ENCODE peak calls at places on chromosomes 6 and 20, in five cellular contexts. W, Y, H, S and C are unnamed samples.

GRCh38 chr6:163415176-163415619 is 680 bp downstream of the QKI start:
- DNase-seq in W (no peak), Y (peak; percentile 40), H (no peak), S (no peak), C (no peak)

GRCh38 chr6:15401769-15402250 is 155.9 kb downstream of the JARID2 start:
- DNase-seq in W (no peak), Y (no peak), H (peak; percentile 67), S (no peak), C (no peak)

GRCh38 chr6:109303647-109304283 is 78.5 kb downstream of the CD164 start:
- DNase-seq in W (no peak), Y (peak; percentile 62), H (no peak), S (no peak), C (no peak)

GRCh38 chr6:155219858-155220301 is 43.9 kb upstream of the CLDN20 start:
- DNase-seq in W (no peak), Y (no peak), H (no peak), S (no peak), C (no peak)

GRCh38 chr6:1027795-1028569 is 283.9 kb upstream of the FOXQ1 start:
- DNase-seq in W (no peak), Y (no peak), H (no peak), S (peak; percentile 3), C (no peak)

GRCh38 chr6:158707826-158708225 is 58.0 kb downstream of the SYTL3 start:
- DNase-seq in W (no peak), Y (no peak), H (no peak), S (no peak), C (no peak)

GRCh38 chr6:35259946-35260626 is 551 bp downstream of the ZNF76 start:
- DNase-seq in W (peak; percentile 55), Y (peak; percentile 93), H (peak; percentile 79), S (peak; percentile 86), C (peak; percentile 85)

GRCh38 chr6:88814909-88815308 is 148.5 kb downstream of the RNGTT start:
- DNase-seq in W (no peak), Y (peak; percentile 20), H (peak; percentile 33), S (no peak), C (no peak)

GRCh38 chr6:129709451-129709908 is 497 bp downstream of the ARHGAP18 start:
- DNase-seq in W (no peak), Y (peak; percentile 6), H (no peak), S (no peak), C (no peak)

GRCh38 chr6:55379486-55379885 is 52.2 kb downstream of the GFRAL start:
- DNase-seq in W (no peak), Y (no peak), H (no peak), S (no peak), C (no peak)

GRCh38 chr20:11248691-11249178 is 574.9 kb upstream of the JAG1 start:
- DNase-seq in W (no peak), Y (no peak), H (no peak), S (no peak), C (no peak)

GRCh38 chr6:89242574-89243330 is 25.6 kb upstream of the GABRR1 start:
- DNase-seq in W (no peak), Y (peak; percentile 36), H (peak; percentile 44), S (peak; percentile 34), C (no peak)

GRCh38 chr6:141809901-141810300 is 322.8 kb upstream of the GJE1 start:
- DNase-seq in W (no peak), Y (no peak), H (no peak), S (no peak), C (no peak)

GRCh38 chr6:32659856-32660595 is 6.4 kb downstream of the HLA-DQB1 start:
- DNase-seq in W (no peak), Y (no peak), H (no peak), S (no peak), C (no peak)

GRCh38 chr6:87483929-87484328 is 11.2 kb downstream of the SLC35A1 start:
- DNase-seq in W (no peak), Y (peak; percentile 38), H (peak; percentile 13), S (peak; percentile 80), C (peak; percentile 86)

GRCh38 chr6:5122504-5123112 is 37.5 kb downstream of the PPP1R3G start:
- DNase-seq in W (no peak), Y (no peak), H (no peak), S (no peak), C (no peak)
- TF ChIP-seq ATF2 in W (no peak), Y (no peak), H (no peak), S (no peak), C (no peak)

DNA sequence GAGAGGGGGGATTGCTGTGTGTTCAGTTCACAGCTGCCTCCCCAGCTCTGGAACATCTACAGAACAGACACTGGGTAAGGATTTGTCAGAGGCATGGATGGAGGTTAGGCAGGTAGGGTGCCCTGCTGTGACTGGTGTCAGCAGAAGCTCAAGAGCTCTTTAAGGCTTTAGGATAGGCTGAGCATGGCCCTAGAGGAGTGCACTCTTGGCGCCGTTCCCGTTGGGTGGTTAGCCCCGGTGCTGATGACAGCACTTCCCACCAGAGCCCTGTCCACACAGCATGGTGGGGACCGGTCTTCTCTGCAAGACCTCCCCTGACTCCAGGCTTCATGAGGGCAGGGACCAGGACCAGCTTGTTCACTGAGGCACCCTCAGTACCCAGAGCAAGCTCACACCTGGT is 262.0 kb downstream of the BMP7 start:
- DNase-seq in W (no peak), Y (no peak), H (no peak), S (no peak), C (no peak)
- TF ChIP-seq ATF2 in W (no peak), Y (no peak), H (no peak), S (no peak), C (no peak)

GRCh38 chr6:47700051-47700450 is 1.7 kb downstream of the ADGRF4 start:
- DNase-seq in W (no peak), Y (no peak), H (no peak), S (no peak), C (no peak)

GRCh38 chr6:47698342-47698787 is at the start of gene ADGRF4:
- DNase-seq in W (no peak), Y (no peak), H (no peak), S (no peak), C (no peak)

GRCh38 chr6:47697925-47698324 is 455 bp upstream of the ADGRF4 start:
- DNase-seq in W (no peak), Y (no peak), H (no peak), S (no peak), C (no peak)

GRCh38 chr6:47700596-47700995 is 2.2 kb downstream of the ADGRF4 start:
- DNase-seq in W (no peak), Y (no peak), H (no peak), S (no peak), C (no peak)

DNA sequence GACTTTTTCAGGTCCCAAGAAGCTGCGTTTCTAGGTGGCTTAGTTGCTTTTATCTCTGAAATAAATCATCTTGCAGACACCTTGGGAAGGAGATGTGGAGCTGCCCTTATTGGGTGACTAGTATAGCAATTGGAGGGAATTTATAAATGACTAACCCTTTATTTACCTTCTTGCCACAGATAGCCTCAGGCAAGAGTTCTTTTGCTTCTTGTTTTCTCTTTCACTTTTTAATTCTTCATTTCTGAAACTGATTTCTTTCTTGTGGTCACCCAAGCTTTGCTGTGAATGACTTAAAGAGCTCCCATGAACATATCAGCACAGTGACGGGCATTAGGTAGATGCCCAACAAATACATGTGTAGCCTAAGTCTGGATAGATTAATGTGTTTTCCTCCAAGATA is 3.0 kb downstream of the ADGRF4 start:
- DNase-seq in W (peak; percentile 35), Y (no peak), H (no peak), S (no peak), C (no peak)
- TF ChIP-seq ATF2 in W (peak; percentile 30), Y (no peak), H (no peak), S (no peak), C (no peak)

DNA sequence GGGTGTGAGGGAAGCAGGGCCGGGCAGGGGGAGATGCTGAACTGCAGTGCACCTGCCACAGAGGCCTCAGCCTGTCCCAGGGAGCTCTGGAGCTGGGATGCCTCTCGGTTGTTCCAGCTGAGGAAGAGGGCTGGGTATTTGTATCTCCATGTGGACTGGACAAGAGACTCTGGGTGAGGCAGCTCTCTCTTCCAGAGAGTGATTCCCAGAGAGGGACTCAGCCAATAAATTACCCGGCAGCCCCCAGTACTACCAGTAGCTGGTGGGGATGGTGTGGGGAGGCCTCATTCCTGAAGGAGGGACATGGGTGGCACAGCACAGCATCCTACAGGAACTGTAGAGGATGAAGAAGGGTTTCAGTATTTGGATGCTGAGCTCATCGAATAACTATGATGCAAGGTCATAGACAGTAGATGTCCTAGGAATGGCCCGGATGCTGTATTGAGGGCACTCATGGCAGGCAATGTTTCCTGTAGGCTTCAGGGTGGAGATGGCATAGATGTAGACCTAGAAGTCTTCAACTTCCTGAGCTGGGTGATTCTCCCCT is 1.4 kb downstream of the FGD2 start:
- DNase-seq in W (no peak), Y (no peak), H (no peak), S (no peak), C (no peak)
- TF ChIP-seq ATF2 in W (no peak), Y (no peak), H (no peak), S (no peak), C (no peak)

GRCh38 chr6:72817208-72817607 is 195.3 kb downstream of the KCNQ5 start:
- DNase-seq in W (no peak), Y (no peak), H (no peak), S (no peak), C (no peak)
- TF ChIP-seq ATF2 in W (no peak), Y (no peak), H (no peak), S (no peak), C (no peak)

GRCh38 chr6:160024152-160024551 is 55.3 kb downstream of the IGF2R start:
- DNase-seq in W (no peak), Y (no peak), H (no peak), S (no peak), C (no peak)

GRCh38 chr6:160022101-160022500 is 53.2 kb downstream of the IGF2R start:
- DNase-seq in W (no peak), Y (no peak), H (no peak), S (no peak), C (no peak)

GRCh38 chr6:160027076-160027475 is 58.2 kb downstream of the IGF2R start:
- DNase-seq in W (no peak), Y (no peak), H (no peak), S (no peak), C (no peak)

GRCh38 chr6:160027931-160028330 is 59.0 kb downstream of the IGF2R start:
- DNase-seq in W (no peak), Y (no peak), H (no peak), S (no peak), C (no peak)

GRCh38 chr6:160022793-160023192 is 53.9 kb downstream of the IGF2R start:
- DNase-seq in W (no peak), Y (no peak), H (no peak), S (no peak), C (no peak)
- TF ChIP-seq ATF2 in W (no peak), Y (no peak), H (no peak), S (no peak), C (no peak)

GRCh38 chr6:111536888-111537287 is 53.9 kb upstream of the REV3L start:
- DNase-seq in W (no peak), Y (peak; percentile 25), H (no peak), S (no peak), C (no peak)
- TF ChIP-seq ATF2 in W (no peak), Y (no peak), H (no peak), S (no peak), C (no peak)

GRCh38 chr20:63529180-63529860 is 7.9 kb downstream of the PTK6 start:
- DNase-seq in W (no peak), Y (no peak), H (no peak), S (no peak), C (no peak)
- TF ChIP-seq ATF2 in W (no peak), Y (no peak), H (no peak), S (no peak), C (no peak)

GRCh38 chr20:41510847-41511453 is 107.2 kb downstream of the CHD6 start:
- DNase-seq in W (no peak), Y (peak; percentile 18), H (no peak), S (no peak), C (no peak)
- TF ChIP-seq ATF2 in W (no peak), Y (no peak), H (no peak), S (no peak), C (no peak)